ENCODE peak calls at places on chromosome 13, in nine cellular contexts. E is body of pancreas; K is pancreas; G is suprapubic skin; Z is naive thymus-derived CD4-positive, alpha-beta T cell; N is aorta; H is effector memory CD4-positive, alpha-beta T cell; P is CD8-positive, alpha-beta memory T cell; S is stomach. A is an unnamed sample. For H3K4me1, the result is how much of the 10 kb centered on the place peaks cover.

GRCh38 chr13:110345266-110345665 is 38.2 kb downstream of the COL4A2 start:
- DNase-seq in E (no peak), K (no peak), G (no peak), Z (no peak), N (no peak), H (no peak), P (no peak), S (no peak), A (no peak)

GRCh38 chr13:111423168-111423785 is 102.8 kb downstream of the TEX29 start:
- DNase-seq in E (no peak), K (no peak), G (no peak), Z (no peak), N (no peak), H (no peak), P (no peak), S (no peak), A (no peak)

GRCh38 chr13:87919956-87920355 is 248.8 kb downstream of the SLITRK5 start:
- DNase-seq in E (no peak), K (no peak), G (no peak), Z (no peak), N (no peak), H (no peak), P (no peak), S (no peak), A (no peak)

GRCh38 chr13:23822252-23822824 is 66.9 kb downstream of the MIPEP start:
- DNase-seq in E (no peak), K (no peak), G (no peak), Z (no peak), N (no peak), H (no peak), P (no peak), S (no peak), A (no peak)

GRCh38 chr13:110714798-110715394 is 1.4 kb downstream of the ING1 start:
- DNase-seq in E (peak), K (peak), G (peak), Z (peak), N (peak), H (peak), P (no peak), S (peak), A (peak)

GRCh38 chr13:32086791-32087441 is 55.3 kb downstream of the FRY start:
- DNase-seq in E (no peak), K (no peak), G (no peak), Z (no peak), N (no peak), H (no peak), P (no peak), S (no peak), A (no peak)

GRCh38 chr13:78478183-78478582 is 125.2 kb downstream of the POU4F1 start:
- DNase-seq in E (no peak), K (no peak), G (no peak), Z (no peak), N (no peak), H (no peak), P (no peak), S (no peak), A (no peak)

GRCh38 chr13:64293923-64294322 is 2878.3 kb upstream of the PCDH20 start:
- DNase-seq in E (no peak), K (no peak), G (no peak), Z (no peak), N (no peak), H (no peak), P (no peak), S (no peak), A (no peak)

GRCh38 chr13:75870397-75870801 is 234.3 kb downstream of the LMO7 start:
- DNase-seq in E (no peak), K (no peak), G (no peak), Z (no peak), N (no peak), H (no peak), P (peak), S (no peak), A (no peak)

GRCh38 chr13:39577203-39577602 is 25.8 kb downstream of the LHFPL6 start:
- DNase-seq in E (no peak), K (no peak), G (no peak), Z (no peak), N (no peak), H (no peak), P (no peak), S (no peak), A (no peak)

GRCh38 chr13:79988573-79988972 is 352.4 kb downstream of the SPRY2 start:
- DNase-seq in E (no peak), K (no peak), G (no peak), Z (no peak), N (no peak), H (no peak), P (no peak), S (peak), A (no peak)

GRCh38 chr13:67964091-67964490 is 734.0 kb upstream of the PCDH9 start:
- DNase-seq in E (no peak), K (no peak), G (no peak), Z (no peak), N (no peak), H (no peak), P (no peak), S (no peak), A (no peak)

GRCh38 chr13:93309886-93310520 is 83.4 kb downstream of the GPC6 start:
- DNase-seq in E (no peak), K (no peak), G (no peak), Z (no peak), N (no peak), H (no peak), P (no peak), S (no peak), A (no peak)

GRCh38 chr13:80123945-80124344 is 217.0 kb downstream of the SPRY2 start:
- DNase-seq in E (peak), K (no peak), G (no peak), Z (no peak), N (no peak), H (no peak), P (no peak), S (no peak), A (no peak)

GRCh38 chr13:110825516-110825915 is 89.4 kb downstream of the ANKRD10 start:
- DNase-seq in E (no peak), K (no peak), G (no peak), Z (no peak), N (no peak), H (no peak), P (no peak), S (no peak), A (no peak)

GRCh38 chr13:91058066-91058465 is 289.4 kb upstream of the MIR17HG start:
- DNase-seq in E (no peak), K (no peak), G (no peak), Z (no peak), N (no peak), H (no peak), P (no peak), S (no peak), A (no peak)

GRCh38 chr13:76293751-76294150 is 592.5 kb downstream of the KCTD12 start:
- DNase-seq in E (no peak), K (no peak), G (no peak), Z (no peak), N (no peak), H (no peak), P (no peak), S (no peak), A (no peak)

GRCh38 chr13:66689037-66689619 is 541.0 kb downstream of the PCDH9 start:
- DNase-seq in E (no peak), K (no peak), G (no peak), Z (no peak), N (no peak), H (no peak), P (no peak), S (no peak), A (no peak)

GRCh38 chr13:94613051-94613450 is 11.4 kb downstream of the GPR180 start:
- DNase-seq in E (no peak), K (no peak), G (no peak), Z (no peak), N (no peak), H (no peak), P (no peak), S (no peak), A (no peak)

GRCh38 chr13:75437582-75438318 is 44.2 kb downstream of the TBC1D4 start:
- DNase-seq in E (no peak), K (no peak), G (no peak), Z (no peak), N (no peak), H (no peak), P (no peak), S (no peak), A (no peak)

GRCh38 chr13:113139580-113139979 is 17.0 kb downstream of the F10 start:
- DNase-seq in E (no peak), K (no peak), G (no peak), Z (no peak), N (no peak), H (no peak), P (no peak), S (no peak), A (no peak)

GRCh38 chr13:39415403-39415802 is 187.6 kb downstream of the LHFPL6 start:
- DNase-seq in E (peak), K (no peak), G (no peak), Z (no peak), N (no peak), H (no peak), P (no peak), S (no peak), A (no peak)

GRCh38 chr13:44068737-44069136 is 189.0 kb downstream of the LACC1 start:
- DNase-seq in E (no peak), K (no peak), G (no peak), Z (no peak), N (no peak), H (no peak), P (no peak), S (no peak), A (no peak)

GRCh38 chr13:80083097-80083429 is 257.9 kb downstream of the SPRY2 start:
- DNase-seq in E (no peak), K (no peak), G (no peak), Z (no peak), N (no peak), H (no peak), P (no peak), S (no peak), A (no peak)

GRCh38 chr13:26679411-26679810 is 81.2 kb downstream of the GPR12 start:
- DNase-seq in E (no peak), K (no peak), G (no peak), Z (no peak), N (no peak), H (no peak), P (no peak), S (no peak), A (no peak)

GRCh38 chr13:61880576-61881283 is 465.1 kb upstream of the PCDH20 start:
- DNase-seq in E (peak), K (no peak), G (no peak), Z (no peak), N (no peak), H (no peak), P (no peak), S (peak), A (no peak)

GRCh38 chr13:27079421-27079958 is 92.1 kb downstream of the USP12 start:
- DNase-seq in E (no peak), K (no peak), G (no peak), Z (no peak), N (no peak), H (no peak), P (no peak), S (no peak), A (no peak)

GRCh38 chr13:75372517-75372916 is 109.5 kb downstream of the TBC1D4 start:
- DNase-seq in E (no peak), K (no peak), G (no peak), Z (no peak), N (no peak), H (no peak), P (peak), S (no peak), A (peak)

GRCh38 chr13:29954082-29955043 is 103.9 kb upstream of the UBL3 start:
- DNase-seq in E (no peak), K (no peak), G (no peak), Z (no peak), N (no peak), H (peak), P (peak), S (no peak), A (peak)

GRCh38 chr13:50365683-50366391 is 350.6 kb downstream of the KCNRG start:
- DNase-seq in E (peak), K (no peak), G (no peak), Z (no peak), N (no peak), H (no peak), P (peak), S (no peak), A (peak)

GRCh38 chr13:34025746-34026145 is 207.8 kb downstream of the RFC3 start:
- DNase-seq in E (no peak), K (no peak), G (no peak), Z (no peak), N (no peak), H (no peak), P (no peak), S (no peak), A (no peak)

GRCh38 chr13:21006141-21007005 is 55.0 kb downstream of the LATS2 start:
- DNase-seq in E (no peak), K (no peak), G (no peak), Z (no peak), N (no peak), H (no peak), P (no peak), S (no peak), A (no peak)

GRCh38 chr13:67298297-67298696 is 68.2 kb upstream of the PCDH9 start:
- DNase-seq in E (no peak), K (no peak), G (no peak), Z (no peak), N (no peak), H (no peak), P (no peak), S (no peak), A (no peak)

GRCh38 chr13:27712421-27712820 is 79.9 kb upstream of the GSX1 start:
- DNase-seq in E (peak), K (no peak), G (no peak), Z (no peak), N (no peak), H (no peak), P (no peak), S (peak), A (peak)

GRCh38 chr13:79128158-79128557 is 277.9 kb downstream of the RBM26 start:
- DNase-seq in E (no peak), K (no peak), G (no peak), Z (no peak), N (no peak), H (no peak), P (no peak), S (no peak), A (no peak)

GRCh38 chr13:109119886-109120285 is 490.5 kb downstream of the MYO16 start:
- DNase-seq in E (no peak), K (no peak), G (no peak), Z (no peak), N (no peak), H (no peak), P (no peak), S (no peak), A (no peak)

GRCh38 chr13:47415048-47415447 is 518.2 kb upstream of the HTR2A start:
- DNase-seq in E (no peak), K (no peak), G (no peak), Z (no peak), N (no peak), H (no peak), P (no peak), S (no peak), A (no peak)

GRCh38 chr13:27770809-27771208 is 21.5 kb upstream of the GSX1 start:
- DNase-seq in E (peak), K (no peak), G (no peak), Z (no peak), N (no peak), H (no peak), P (no peak), S (no peak), A (no peak)

GRCh38 chr13:30792257-30793000 is 57.1 kb downstream of the ALOX5AP start:
- DNase-seq in E (peak), K (peak), G (no peak), Z (no peak), N (peak), H (no peak), P (no peak), S (peak), A (no peak)

DNA sequence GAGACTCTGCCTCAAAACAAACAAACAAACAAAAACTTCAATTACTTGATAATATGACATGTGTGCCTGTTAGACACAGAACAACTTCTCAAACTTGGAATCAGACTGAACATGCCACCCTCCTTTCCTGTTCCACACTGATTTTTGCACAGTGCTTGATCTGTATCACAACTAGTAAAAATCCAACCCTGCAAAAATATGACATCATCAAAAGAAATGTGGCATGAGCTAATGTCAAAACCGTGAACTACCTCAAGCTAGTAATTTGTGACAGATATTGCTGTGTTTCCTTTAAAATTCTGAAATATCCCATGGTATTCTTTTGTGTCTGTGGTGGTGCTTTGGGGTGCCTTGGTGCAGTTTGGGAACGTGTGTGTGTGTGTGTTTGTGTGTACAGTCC is 8.2 kb downstream of the MYCBP2 start:
- DNase-seq in E (no peak), K (no peak), G (no peak), Z (no peak), N (no peak), H (no peak), P (no peak), S (no peak), A (no peak)
- H3K27ac ChIP-seq in E (no peak), K (no peak), G (no peak), Z (no peak), N (no peak), H (no peak), P (no peak), S (no peak), A (no peak)

DNA sequence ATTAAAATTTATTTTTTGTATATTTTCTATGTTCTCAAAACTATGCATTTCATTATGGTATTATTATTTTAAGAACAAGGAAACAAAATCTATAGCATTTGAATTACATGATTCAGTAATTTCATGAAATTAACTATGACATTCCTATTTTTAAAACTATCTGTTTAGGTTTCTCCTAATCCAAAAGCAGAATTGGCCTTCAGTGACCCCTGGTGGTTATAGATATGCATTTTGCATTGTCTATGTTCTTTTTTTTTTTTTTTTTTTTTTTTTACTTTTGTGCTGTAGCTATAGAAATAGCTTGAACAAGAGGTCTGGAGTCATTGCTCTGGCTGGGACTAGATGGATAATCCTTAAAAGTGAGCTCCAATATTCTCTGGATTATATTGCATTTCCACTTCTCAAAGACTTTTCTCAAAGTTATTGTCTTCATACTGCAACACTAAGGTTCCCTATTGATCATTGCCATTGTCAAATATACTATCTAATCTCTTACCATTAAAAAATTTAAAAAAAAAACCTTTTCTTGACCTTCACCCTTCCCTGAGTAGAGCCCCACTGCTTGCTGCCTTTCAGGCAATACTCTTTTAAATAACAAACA is 15.9 kb upstream of the DNAJC3 start:
- DNase-seq in E (peak), K (no peak), G (no peak), Z (no peak), N (no peak), H (no peak), P (no peak), S (no peak), A (no peak)
- H3K4me1 ChIP-seq in E (under half), K (under half), G (under half), Z (under half), N (under half), H (under half), P (under half), S (under half), A (under half)

DNA sequence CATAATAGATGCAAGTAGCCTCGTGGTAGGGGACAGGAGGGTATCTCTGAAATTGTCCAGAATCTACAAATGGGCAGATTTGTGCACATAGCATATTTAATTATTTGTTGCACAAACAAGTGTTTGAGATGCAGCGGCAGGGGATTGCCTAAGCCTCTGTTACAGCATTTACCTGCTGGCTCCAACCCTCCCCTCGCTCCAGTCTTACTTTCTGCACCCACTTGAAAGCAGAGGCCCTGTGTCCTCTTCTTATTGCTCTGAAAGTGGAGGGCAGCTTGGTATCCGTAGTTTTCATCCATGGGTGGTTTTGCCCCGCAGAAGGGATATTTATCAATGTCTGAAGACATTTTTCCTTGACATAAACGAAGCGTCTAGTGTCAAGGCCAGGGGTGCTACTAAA is 73.0 kb upstream of the STK24 start:
- DNase-seq in E (no peak), K (no peak), G (no peak), Z (no peak), N (no peak), H (no peak), P (no peak), S (no peak), A (no peak)
- H3K27ac ChIP-seq in E (peak), K (peak), G (peak), Z (no peak), N (no peak), H (no peak), P (no peak), S (peak), A (no peak)

DNA sequence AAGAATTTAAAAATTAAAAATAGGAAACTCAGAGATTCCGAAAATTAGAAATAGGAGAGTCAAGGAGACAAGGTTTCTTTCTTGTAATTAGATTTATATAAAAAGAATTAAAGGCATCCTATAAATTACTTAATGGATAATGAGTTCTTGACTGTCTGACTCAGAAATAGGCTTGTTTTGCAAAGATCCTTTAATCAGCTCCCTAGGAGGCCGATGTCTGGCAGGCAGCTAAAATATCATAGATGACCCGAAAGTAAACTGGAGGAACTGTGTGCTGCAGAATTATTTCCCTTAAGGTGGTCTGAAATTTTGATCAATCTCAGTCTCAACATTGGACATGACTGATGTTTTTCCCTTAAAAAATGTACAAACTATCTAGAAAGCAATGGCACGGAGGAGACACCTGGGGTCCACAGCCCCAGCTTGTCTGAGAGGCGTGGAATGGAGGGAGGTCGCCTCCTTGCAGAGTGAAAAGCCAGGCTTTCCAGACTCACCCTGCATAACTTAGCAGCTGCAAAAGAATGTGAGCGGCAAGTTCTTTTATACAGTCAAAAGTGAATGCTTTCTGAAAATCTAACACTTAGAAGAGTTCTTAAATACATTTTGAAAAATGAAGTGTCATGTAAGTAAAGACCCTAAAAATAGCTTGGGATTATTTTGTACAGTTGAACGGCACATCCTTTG is 44.7 kb downstream of the MBNL2 start:
- DNase-seq in E (no peak), K (no peak), G (no peak), Z (no peak), N (no peak), H (no peak), P (no peak), S (no peak), A (no peak)
- H3K4me1 ChIP-seq in E (under half), K (under half), G (under half), Z (under half), N (under half), H (under half), P (under half), S (under half), A (under half)

GRCh38 chr13:59901191-59901590 is 262.5 kb downstream of the DIAPH3 start:
- DNase-seq in E (no peak), K (no peak), G (no peak), Z (no peak), N (no peak), H (no peak), P (no peak), S (no peak), A (peak)

GRCh38 chr13:59906413-59907027 is 257.2 kb downstream of the DIAPH3 start:
- DNase-seq in E (no peak), K (no peak), G (no peak), Z (no peak), N (no peak), H (no peak), P (no peak), S (no peak), A (peak)
- H3K27ac ChIP-seq in E (no peak), K (no peak), G (no peak), Z (no peak), N (no peak), H (no peak), P (no peak), S (no peak), A (no peak)

A was measured in CD4-positive, CD25-positive, alpha-beta regulatory T cell.